ENCODE peak calls at places on chromosome 9, in four cellular contexts. T is adrenal gland; F is GM12865; B is CD8-positive, alpha-beta T cell. M is an unnamed sample.

GRCh38 chr9:106769331-106769730 is 93.6 kb upstream of the ZNF462 start:
- DNase-seq in T (no peak), F (no peak), B (no peak), M (no peak)

GRCh38 chr9:18688581-18688980 is 214.6 kb downstream of the ADAMTSL1 start:
- DNase-seq in T (no peak), F (no peak), B (no peak), M (no peak)

GRCh38 chr9:91340395-91340794 is 21.3 kb downstream of the AUH start:
- DNase-seq in T (no peak), F (no peak), B (no peak), M (no peak)

GRCh38 chr9:133148351-133149129 is 15.2 kb downstream of the GBGT1 start:
- DNase-seq in T (peak), F (peak), B (peak), M (peak)

GRCh38 chr9:18441245-18441644 is 32.7 kb upstream of the ADAMTSL1 start:
- DNase-seq in T (no peak), F (no peak), B (no peak), M (no peak)

GRCh38 chr9:107213561-107214028 is 69.5 kb upstream of the RAD23B start:
- DNase-seq in T (peak), F (peak), B (peak), M (peak)

GRCh38 chr9:29966247-29966646 is 2393.0 kb upstream of the C9orf72 start:
- DNase-seq in T (no peak), F (no peak), B (no peak), M (no peak)

GRCh38 chr9:33468215-33468730 is 5.5 kb downstream of the NOL6 start:
- DNase-seq in T (no peak), F (no peak), B (no peak), M (no peak)

GRCh38 chr9:107767711-107768110 is 278.1 kb upstream of the KLF4 start:
- DNase-seq in T (no peak), F (no peak), B (no peak), M (no peak)

GRCh38 chr9:126057036-126057435 is 269.6 kb upstream of the MVB12B start:
- DNase-seq in T (no peak), F (no peak), B (no peak), M (no peak)

GRCh38 chr9:99294850-99295461 is 72.9 kb downstream of the SEC61B start:
- DNase-seq in T (no peak), F (peak), B (no peak), M (peak)

DNA sequence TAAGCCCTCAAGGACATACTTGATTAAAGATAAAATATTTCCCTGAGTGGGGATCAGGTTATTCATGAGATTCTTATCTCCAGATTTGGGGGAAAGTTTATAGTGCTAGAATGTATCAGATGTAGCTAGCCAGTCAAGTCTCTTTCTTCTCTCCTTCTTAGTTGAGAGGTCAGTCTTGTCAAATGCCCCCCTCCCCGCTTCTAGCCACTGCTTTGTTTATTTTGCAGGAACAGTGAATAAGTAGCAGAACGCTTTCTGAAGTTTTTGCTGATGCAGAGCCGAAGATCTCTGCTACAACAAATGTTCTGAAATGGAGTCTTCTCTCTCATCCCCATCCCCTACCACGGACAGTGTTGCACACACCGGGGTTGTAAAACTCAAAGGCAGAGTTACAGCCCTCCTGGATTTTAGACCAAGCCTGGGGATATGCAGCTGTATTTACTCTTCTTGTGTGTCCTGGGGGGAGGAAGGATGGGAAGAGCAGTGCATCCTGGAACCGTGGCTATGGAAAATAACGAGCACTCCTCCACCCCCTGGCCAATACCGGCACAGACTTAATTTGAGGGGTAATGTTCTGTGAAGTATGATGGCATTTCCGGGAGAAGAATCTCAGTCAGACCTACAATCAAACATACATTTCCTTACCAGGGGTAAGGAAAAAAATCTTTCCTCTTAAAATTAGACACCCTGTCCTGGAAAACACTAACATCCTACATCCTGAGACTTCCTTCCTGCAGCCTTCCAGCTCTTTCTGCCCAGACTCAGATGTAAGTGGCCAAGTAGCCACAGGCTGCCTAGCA is 10.7 kb upstream of the ERMP1 start:
- DNase-seq in T (no peak), F (no peak), B (no peak), M (no peak)
- H3K4me3 ChIP-seq in T (no peak), F (no peak), B (peak), M (no peak)

GRCh38 chr9:114385412-114386181 is 2.2 kb downstream of the AKNA start:
- DNase-seq in T (peak), F (peak), B (peak), M (peak)
- H3K4me3 ChIP-seq in T (no peak), F (peak), B (peak), M (peak)

DNA sequence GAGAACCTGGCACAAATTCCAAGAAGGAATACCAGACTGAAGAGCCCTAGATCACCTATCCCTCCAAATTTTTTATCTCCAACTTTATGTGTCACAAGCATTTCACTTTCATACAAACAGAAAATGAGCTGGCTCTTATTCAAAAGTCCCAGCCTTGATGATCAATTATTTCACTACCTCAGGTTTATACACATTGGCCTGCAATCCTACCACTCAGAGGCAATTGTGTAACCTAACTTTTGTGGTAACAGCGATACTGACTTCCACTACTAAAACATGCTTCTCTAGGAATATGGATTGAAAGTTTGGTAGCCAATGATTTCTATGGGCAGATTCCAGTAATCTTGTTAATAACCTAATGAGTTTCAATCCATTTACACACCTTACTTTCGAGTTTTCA is 10.5 kb downstream of the RNF38 start:
- DNase-seq in T (no peak), F (no peak), B (no peak), M (no peak)
- H3K4me3 ChIP-seq in T (no peak), F (no peak), B (no peak), M (no peak)

GRCh38 chr9:123927625-123928308 is 2.2 kb downstream of the DENND1A start:
- DNase-seq in T (no peak), F (peak), B (no peak), M (no peak)
- H3K4me3 ChIP-seq in T (no peak), F (peak), B (no peak), M (no peak)

GRCh38 chr9:109537288-109537687 is 39.2 kb upstream of the PTPN3 start:
- DNase-seq in T (no peak), F (no peak), B (no peak), M (no peak)
- H3K4me3 ChIP-seq in T (no peak), F (no peak), B (no peak), M (no peak)

DNA sequence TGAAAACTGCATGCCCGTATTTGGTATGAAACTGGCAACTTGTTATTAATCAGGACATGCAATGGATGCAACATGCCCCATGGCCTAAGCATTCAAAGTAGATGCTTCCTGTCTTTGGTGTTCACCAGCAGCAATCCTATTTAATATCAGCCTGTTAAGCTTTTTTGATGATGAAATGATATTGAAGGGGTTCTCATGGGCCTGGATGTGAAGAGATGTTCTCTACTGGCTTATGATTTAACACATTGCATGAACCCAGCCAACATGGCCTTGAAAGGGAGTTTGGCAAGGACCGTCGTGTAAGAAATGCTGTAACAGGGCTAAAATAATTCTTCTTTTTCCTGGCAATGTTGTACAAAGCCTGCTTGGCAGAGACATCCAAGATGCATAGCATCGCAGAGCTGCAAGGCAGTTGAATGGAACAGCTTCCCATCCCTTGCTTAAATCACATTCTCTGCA is 111.2 kb downstream of the SMARCA2 start:
- DNase-seq in T (peak), F (no peak), B (no peak), M (no peak)
- H3K4me3 ChIP-seq in T (peak), F (no peak), B (no peak), M (no peak)

DNA sequence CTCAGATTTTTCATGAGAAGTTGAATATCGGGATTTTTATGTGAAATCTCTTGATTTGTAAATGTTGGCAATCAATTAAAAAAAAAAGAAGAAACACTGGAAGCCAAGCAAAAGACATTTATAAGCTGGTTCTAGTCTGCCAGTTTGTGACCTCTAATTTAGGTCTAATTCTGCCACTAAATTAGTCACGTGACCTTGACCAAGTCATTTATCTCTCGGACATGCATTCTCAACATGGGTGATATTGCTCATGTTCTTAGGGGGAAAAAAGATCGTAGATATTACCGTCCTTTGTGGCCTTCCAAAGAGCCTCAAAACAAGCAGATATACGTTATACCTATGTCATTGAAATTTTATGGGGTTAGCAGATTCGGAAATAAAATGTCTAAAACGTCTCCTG is 52.9 kb upstream of the PTPDC1 start:
- DNase-seq in T (peak), F (peak), B (no peak), M (no peak)
- H3K4me3 ChIP-seq in T (peak), F (peak), B (peak), M (peak)

GRCh38 chr9:89505048-89505447 is 7.1 kb upstream of the SEMA4D start:
- DNase-seq in T (no peak), F (no peak), B (no peak), M (no peak)

GRCh38 chr9:89502038-89502601 is 4.2 kb upstream of the SEMA4D start:
- DNase-seq in T (no peak), F (no peak), B (peak), M (peak)

GRCh38 chr9:89508951-89509607 is 11.2 kb upstream of the SEMA4D start:
- DNase-seq in T (peak), F (no peak), B (no peak), M (no peak)

GRCh38 chr9:89505795-89506385 is 8.0 kb upstream of the SEMA4D start:
- DNase-seq in T (peak), F (no peak), B (no peak), M (no peak)

DNA sequence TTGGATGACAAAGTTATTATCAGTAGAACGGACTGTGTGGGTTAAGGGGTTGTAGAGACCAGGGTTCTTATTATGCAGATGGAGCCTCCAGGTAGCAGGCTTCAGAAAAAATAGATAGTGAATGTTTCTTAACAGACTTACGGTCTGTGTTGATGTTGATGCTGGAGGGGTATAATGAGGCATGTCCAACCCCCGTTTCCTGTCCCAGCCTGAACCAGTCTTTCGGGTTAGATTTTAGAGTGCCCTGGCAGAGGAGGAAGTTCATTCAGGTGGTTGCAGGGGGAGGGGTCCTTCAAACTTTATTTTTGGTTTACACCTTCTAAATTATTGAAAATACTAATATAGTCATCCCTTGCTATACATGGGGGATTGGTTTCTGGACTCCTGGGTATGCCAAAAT is 9.7 kb upstream of the SEMA4D start:
- DNase-seq in T (no peak), F (no peak), B (no peak), M (peak)
- H3K4me3 ChIP-seq in T (no peak), F (no peak), B (no peak), M (no peak)

DNA sequence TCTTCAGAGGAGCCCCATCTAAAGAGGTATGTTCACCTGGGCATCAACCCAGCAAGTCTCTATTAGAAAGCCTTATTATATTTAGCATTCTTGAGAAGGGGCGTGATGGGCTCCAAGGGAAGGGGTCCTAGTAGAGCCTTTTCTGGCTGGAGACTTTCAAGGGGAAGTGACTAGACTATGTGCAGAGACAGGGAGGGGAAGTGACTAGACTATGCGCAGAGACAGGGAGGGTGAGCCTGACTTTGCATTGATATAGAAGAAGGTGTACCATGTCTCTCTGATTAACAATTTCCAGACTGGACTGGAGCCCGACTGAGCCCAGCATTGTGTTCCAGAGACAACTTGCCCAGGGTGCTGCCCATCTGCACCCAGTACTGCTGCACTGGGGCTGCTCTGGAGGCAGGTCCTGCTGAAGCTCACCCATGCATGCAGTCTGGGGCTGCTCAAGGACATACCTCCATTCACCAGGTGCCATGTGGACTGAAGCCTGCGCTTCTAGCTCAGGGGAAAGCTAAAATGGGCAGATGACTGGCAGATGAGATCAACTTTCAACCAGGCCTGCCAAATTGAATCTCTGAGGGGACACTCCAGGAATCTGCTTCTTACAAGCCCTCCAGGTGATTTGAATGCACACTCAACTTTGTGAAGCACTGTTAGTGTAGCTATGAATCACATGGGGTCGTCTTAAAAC is 83.0 kb upstream of the GNA14 start:
- DNase-seq in T (no peak), F (peak), B (no peak), M (no peak)
- H3K4me3 ChIP-seq in T (no peak), F (no peak), B (no peak), M (no peak)

GRCh38 chr9:95462419-95463121 is 54.2 kb downstream of the PTCH1 start:
- DNase-seq in T (peak), F (peak), B (peak), M (peak)
- H3K4me3 ChIP-seq in T (no peak), F (peak), B (peak), M (peak)